ENCODE peak calls at places on chromosomes 5 and 9, in seven cellular contexts. B is ELR; I is osteocyte; Y is ureter; V is mesendoderm; N is activated T-cell treated with anti-CD3 and anti-CD28 coated beads, Interleukin-2, amount 50 U/mL, for 72 hours; A is H9. M is an unnamed sample.

GRCh38 chr9:129665814-129666511 is 516 bp downstream of the PRRX2 start:
- DNase-seq in B (peak), I (no peak), Y (no peak), V (no peak), N (no peak), A (no peak), M (no peak)

GRCh38 chr5:91928751-91929521 is 545.8 kb upstream of the ARRDC3 start:
- DNase-seq in B (peak), I (no peak), Y (no peak), V (peak), N (no peak), A (no peak), M (peak)

GRCh38 chr9:37700900-37701299 is 50.1 kb downstream of the FRMPD1 start:
- DNase-seq in B (no peak), I (no peak), Y (no peak), V (no peak), N (no peak), A (no peak), M (no peak)

GRCh38 chr9:79577969-79578723 is 6.4 kb downstream of the TLE4 start:
- DNase-seq in B (peak), I (no peak), Y (no peak), V (no peak), N (no peak), A (no peak), M (peak)

GRCh38 chr5:124439609-124440008 is 306.8 kb downstream of the ZNF608 start:
- DNase-seq in B (no peak), I (no peak), Y (no peak), V (no peak), N (no peak), A (no peak), M (no peak)

GRCh38 chr5:22372376-22372775 is 480.8 kb downstream of the CDH12 start:
- DNase-seq in B (peak), I (no peak), Y (no peak), V (peak), N (no peak), A (no peak), M (no peak)

GRCh38 chr5:76479973-76480667 is 77.0 kb downstream of the IQGAP2 start:
- DNase-seq in B (no peak), I (no peak), Y (no peak), V (no peak), N (no peak), A (no peak), M (no peak)

GRCh38 chr9:35162605-35163315 is 951 bp downstream of the UNC13B start:
- DNase-seq in B (peak), I (no peak), Y (no peak), V (no peak), N (no peak), A (no peak), M (peak)

GRCh38 chr9:89079421-89079820 is 88.2 kb downstream of the S1PR3 start:
- DNase-seq in B (no peak), I (no peak), Y (no peak), V (no peak), N (no peak), A (no peak), M (peak)

GRCh38 chr9:14616188-14616982 is 76.8 kb downstream of the ZDHHC21 start:
- DNase-seq in B (peak), I (no peak), Y (no peak), V (peak), N (no peak), A (no peak), M (peak)

GRCh38 chr5:142109356-142110045 is 922 bp downstream of the NDFIP1 start:
- DNase-seq in B (peak), I (no peak), Y (no peak), V (peak), N (no peak), A (no peak), M (peak)

GRCh38 chr5:150946351-150946905 is 41.6 kb upstream of the ZNF300 start:
- DNase-seq in B (no peak), I (no peak), Y (peak), V (no peak), N (no peak), A (no peak), M (peak)

GRCh38 chr5:22708770-22709328 is 144.3 kb downstream of the CDH12 start:
- DNase-seq in B (no peak), I (no peak), Y (no peak), V (peak), N (no peak), A (peak), M (no peak)

GRCh38 chr5:84859056-84859455 is 474.4 kb upstream of the EDIL3 start:
- DNase-seq in B (no peak), I (no peak), Y (no peak), V (no peak), N (no peak), A (no peak), M (no peak)

GRCh38 chr5:138722518-138722917 is 30.7 kb upstream of the CTNNA1 start:
- DNase-seq in B (no peak), I (no peak), Y (no peak), V (no peak), N (no peak), A (peak), M (no peak)

GRCh38 chr5:124628251-124628650 is 118.2 kb downstream of the ZNF608 start:
- DNase-seq in B (peak), I (no peak), Y (no peak), V (no peak), N (no peak), A (no peak), M (no peak)

GRCh38 chr5:135596364-135596763 is 17.6 kb upstream of the CXCL14 start:
- DNase-seq in B (no peak), I (peak), Y (no peak), V (no peak), N (no peak), A (no peak), M (no peak)

GRCh38 chr5:60141119-60141518 is 247.6 kb upstream of the PDE4D start:
- DNase-seq in B (no peak), I (no peak), Y (no peak), V (peak), N (no peak), A (no peak), M (no peak)

GRCh38 chr5:36619012-36619635 is 12.7 kb downstream of the SLC1A3 start:
- DNase-seq in B (no peak), I (no peak), Y (no peak), V (peak), N (no peak), A (peak), M (no peak)